ENCODE peak calls at places on chromosomes 4 and X, in five cellular contexts. S, O, L, B and Z are unnamed samples.

GRCh38 chr4:124937993-124938392 is 225.5 kb upstream of the ANKRD50 start:
- DNase-seq in S (no peak), O (no peak), L (no peak), B (no peak), Z (no peak)

GRCh38 chr4:37976513-37976912 is 16.3 kb downstream of the PTTG2 start:
- DNase-seq in S (peak), O (no peak), L (no peak), B (no peak), Z (no peak)

GRCh38 chr4:123924536-123924935 is 527.9 kb downstream of the SPRY1 start:
- DNase-seq in S (no peak), O (no peak), L (no peak), B (no peak), Z (no peak)

GRCh38 chr4:184949020-184949419 is 69.3 kb upstream of the HELT start:
- DNase-seq in S (no peak), O (no peak), L (no peak), B (no peak), Z (no peak)

GRCh38 chrX:134908235-134908834 is 82.5 kb upstream of the SMIM10 start:
- DNase-seq in S (peak), O (no peak), L (no peak), B (no peak), Z (no peak)

GRCh38 chrX:129737921-129738320 is 858 bp upstream of the XPNPEP2 start:
- DNase-seq in S (peak), O (no peak), L (no peak), B (no peak), Z (no peak)

GRCh38 chr4:148515248-148515647 is 73.0 kb upstream of the NR3C2 start:
- DNase-seq in S (peak), O (no peak), L (no peak), B (no peak), Z (no peak)

GRCh38 chrX:33142331-33142730 is 69.0 kb downstream of the DMD start:
- DNase-seq in S (no peak), O (no peak), L (no peak), B (no peak), Z (no peak)

GRCh38 chrX:281166-281999 is at the start of gene PLCXD1:
- DNase-seq in S (no peak), O (no peak), L (peak), B (no peak), Z (no peak)

GRCh38 chrX:85003655-85004244 is at the start of gene APOOL:
- DNase-seq in S (peak), O (peak), L (peak), B (peak), Z (peak)

GRCh38 chr4:88522702-88523324 is 763 bp downstream of the PYURF start:
- DNase-seq in S (peak), O (peak), L (peak), B (no peak), Z (no peak)

GRCh38 chr4:141220271-141220654 is 432 bp upstream of the ZNF330 start:
- DNase-seq in S (no peak), O (no peak), L (peak), B (no peak), Z (no peak)